ENCODE peak calls at places on chromosome 9, in four cellular contexts. J is SK-N-SH, C is H1, V is K562. D is an unnamed sample.

GRCh38 chr9:14812806-14813205 is 90.3 kb upstream of the CER1 start:
- DNase-seq in J (no peak), C (no peak), V (no peak), D (no peak)

GRCh38 chr9:136820947-136821332 is 13.2 kb downstream of the RABL6 start:
- DNase-seq in J (no peak), C (no peak), V (no peak), D (peak; percentile 21)

GRCh38 chr9:69554945-69555344 is 117.2 kb downstream of the APBA1 start:
- DNase-seq in J (no peak), C (no peak), V (no peak), D (no peak)

GRCh38 chr9:70004310-70004709 is 39.3 kb upstream of the MAMDC2 start:
- DNase-seq in J (no peak), C (no peak), V (no peak), D (no peak)

GRCh38 chr9:129609486-129610192 is 11.3 kb downstream of the C9orf50 start:
- DNase-seq in J (peak; percentile 46), C (peak; percentile 71), V (peak; percentile 55), D (no peak)

GRCh38 chr9:92723299-92723625 is 41.4 kb downstream of the BICD2 start:
- DNase-seq in J (no peak), C (no peak), V (no peak), D (no peak)

GRCh38 chr9:93630806-93631411 is 54.5 kb downstream of the PHF2 start:
- DNase-seq in J (no peak), C (peak; percentile 39), V (no peak), D (no peak)

GRCh38 chr9:121860744-121861143 is 209.3 kb downstream of the DAB2IP start:
- DNase-seq in J (no peak), C (peak; percentile 1), V (no peak), D (no peak)

GRCh38 chr9:86942352-86943222 is 4.7 kb downstream of the GAS1 start:
- DNase-seq in J (no peak), C (no peak), V (no peak), D (no peak)

GRCh38 chr9:132973713-132974112 is 4.8 kb upstream of the GFI1B start:
- DNase-seq in J (peak; percentile 62), C (no peak), V (peak; percentile 71), D (no peak)

GRCh38 chr9:34654317-34655083 is 2.5 kb downstream of the IL11RA start:
- DNase-seq in J (peak; percentile 92), C (no peak), V (no peak), D (no peak)

GRCh38 chr9:74379718-74380117 is 117.4 kb upstream of the RORB start:
- DNase-seq in J (peak; percentile 12), C (peak; percentile 54), V (peak; percentile 20), D (peak; percentile 63)

GRCh38 chr9:136589766-136590740 is 44.2 kb upstream of the NOTCH1 start:
- DNase-seq in J (no peak), C (no peak), V (no peak), D (no peak)

GRCh38 chr9:99199938-99200539 is 21.7 kb downstream of the ALG2 start:
- DNase-seq in J (no peak), C (no peak), V (no peak), D (no peak)

GRCh38 chr9:107737987-107738743 is 248.6 kb upstream of the KLF4 start:
- DNase-seq in J (no peak), C (no peak), V (no peak), D (no peak)

GRCh38 chr9:5832543-5833529 is at the start of gene ERMP1:
- DNase-seq in J (peak; percentile 92), C (peak; percentile 96), V (peak; percentile 85), D (peak; percentile 90)

GRCh38 chr9:108443278-108443633 is 412.5 kb downstream of the ACTL7B start:
- DNase-seq in J (no peak), C (no peak), V (no peak), D (no peak)

GRCh38 chr9:79617395-79617794 is 45.6 kb downstream of the TLE4 start:
- DNase-seq in J (no peak), C (no peak), V (no peak), D (no peak)

GRCh38 chr9:13603916-13604315 is 324.4 kb upstream of the MPDZ start:
- DNase-seq in J (no peak), C (no peak), V (no peak), D (no peak)

GRCh38 chr9:130124471-130124870 is 47.7 kb upstream of the NCS1 start:
- DNase-seq in J (no peak), C (no peak), V (no peak), D (no peak)

GRCh38 chr9:73081979-73082657 is 69.5 kb upstream of the ANXA1 start:
- DNase-seq in J (peak; percentile 23), C (no peak), V (peak; percentile 64), D (no peak)

GRCh38 chr9:86487222-86487841 is 133.1 kb upstream of the TUT7 start:
- DNase-seq in J (peak; percentile 59), C (no peak), V (peak; percentile 27), D (no peak)

GRCh38 chr9:83281306-83282255 is 218.6 kb upstream of the RASEF start:
- DNase-seq in J (peak; percentile 43), C (no peak), V (no peak), D (no peak)

GRCh38 chr9:130446111-130446861 is 1.5 kb downstream of the ASS1 start:
- DNase-seq in J (peak; percentile 81), C (peak; percentile 67), V (peak; percentile 38), D (peak; percentile 52)

GRCh38 chr9:73347123-73347522 is 195.5 kb downstream of the ANXA1 start:
- DNase-seq in J (no peak), C (no peak), V (no peak), D (no peak)

GRCh38 chr9:109194157-109194556 is 27.1 kb upstream of the FRRS1L start:
- DNase-seq in J (no peak), C (no peak), V (no peak), D (no peak)

GRCh38 chr9:84404095-84404686 is 63.6 kb upstream of the SLC28A3 start:
- DNase-seq in J (peak; percentile 58), C (peak; percentile 52), V (peak; percentile 32), D (peak; percentile 32)

GRCh38 chr9:76624381-76625048 is 139.7 kb upstream of the PCA3 start:
- DNase-seq in J (no peak), C (no peak), V (no peak), D (no peak)

GRCh38 chr9:76588320-76588719 is 129.3 kb downstream of the GCNT1 start:
- DNase-seq in J (no peak), C (no peak), V (no peak), D (no peak)

GRCh38 chr9:17004500-17004899 is 130.3 kb upstream of the CNTLN start:
- DNase-seq in J (no peak), C (no peak), V (no peak), D (no peak)

GRCh38 chr9:134987376-134987775 is 69.7 kb upstream of the FCN1 start:
- DNase-seq in J (no peak), C (no peak), V (no peak), D (no peak)

GRCh38 chr9:130265431-130266235 is at the start of gene HMCN2:
- DNase-seq in J (peak; percentile 87), C (peak; percentile 76), V (no peak), D (peak; percentile 70)

GRCh38 chr9:36029765-36030528 is 6.8 kb upstream of the RECK start:
- DNase-seq in J (no peak), C (no peak), V (no peak), D (no peak)

GRCh38 chr9:106783121-106783520 is 79.8 kb upstream of the ZNF462 start:
- DNase-seq in J (no peak), C (no peak), V (no peak), D (no peak)

GRCh38 chr9:126498331-126498730 is 115.4 kb upstream of the LMX1B start:
- DNase-seq in J (no peak), C (no peak), V (no peak), D (no peak)

GRCh38 chr9:129491486-129491855 is 129.4 kb downstream of the C9orf50 start:
- DNase-seq in J (no peak), C (no peak), V (peak; percentile 38), D (no peak)

GRCh38 chr9:19922476-19923118 is 133.8 kb upstream of the SLC24A2 start:
- DNase-seq in J (peak; percentile 72), C (no peak), V (peak; percentile 14), D (peak; percentile 44)

GRCh38 chr9:124747065-124747464 is 24.0 kb downstream of the NR6A1 start:
- DNase-seq in J (no peak), C (no peak), V (no peak), D (no peak)

GRCh38 chr9:124741681-124742080 is 29.4 kb downstream of the NR6A1 start:
- DNase-seq in J (peak; percentile 42), C (no peak), V (no peak), D (no peak)

GRCh38 chr9:124741149-124741548 is 30.0 kb downstream of the NR6A1 start:
- DNase-seq in J (no peak), C (no peak), V (no peak), D (no peak)

GRCh38 chr9:124742940-124743339 is 28.2 kb downstream of the NR6A1 start:
- DNase-seq in J (no peak), C (no peak), V (peak; percentile 69), D (no peak)

GRCh38 chr9:124743686-124744348 is 27.3 kb downstream of the NR6A1 start:
- DNase-seq in J (no peak), C (no peak), V (peak; percentile 70), D (no peak)
- TF ChIP-seq TEAD4 in J (no peak), C (no peak), V (no peak), D (no peak)

GRCh38 chr9:72005451-72005850 is 55.0 kb downstream of the C9orf57 start:
- DNase-seq in J (no peak), C (no peak), V (no peak), D (no peak)
- TF ChIP-seq TEAD4 in J (no peak), C (no peak), V (no peak), D (no peak)

GRCh38 chr9:105251733-105252404 is 7.4 kb downstream of the SLC44A1 start:
- DNase-seq in J (no peak), C (no peak), V (no peak), D (no peak)

GRCh38 chr9:105251133-105251532 is 6.7 kb downstream of the SLC44A1 start:
- DNase-seq in J (no peak), C (no peak), V (no peak), D (no peak)

GRCh38 chr9:105257767-105258166 is 13.3 kb downstream of the SLC44A1 start:
- DNase-seq in J (no peak), C (no peak), V (no peak), D (no peak)

GRCh38 chr9:105252405-105252756 is 7.9 kb downstream of the SLC44A1 start:
- DNase-seq in J (no peak), C (no peak), V (no peak), D (no peak)

GRCh38 chr9:105254226-105254625 is 9.8 kb downstream of the SLC44A1 start:
- DNase-seq in J (no peak), C (no peak), V (no peak), D (no peak)
- TF ChIP-seq TEAD4 in J (no peak), C (no peak), V (no peak), D (no peak)

GRCh38 chr9:125260564-125260963 is 1.1 kb upstream of the GAPVD1 start:
- DNase-seq in J (no peak), C (no peak), V (no peak), D (no peak)

GRCh38 chr9:125255781-125256391 is 5.7 kb upstream of the GAPVD1 start:
- DNase-seq in J (peak; percentile 67), C (no peak), V (peak; percentile 56), D (peak; percentile 32)

GRCh38 chr9:125261501-125262216 is at the start of gene GAPVD1:
- DNase-seq in J (peak; percentile 99), C (peak; percentile 94), V (peak; percentile 97), D (peak; percentile 92)

GRCh38 chr9:125258160-125258559 is 3.5 kb upstream of the GAPVD1 start:
- DNase-seq in J (no peak), C (no peak), V (no peak), D (no peak)

GRCh38 chr9:125258832-125259534 is 2.6 kb upstream of the GAPVD1 start:
- DNase-seq in J (no peak), C (no peak), V (no peak), D (no peak)
- TF ChIP-seq TEAD4 in J (no peak), C (no peak), V (no peak), D (no peak)

D was measured in WTC11.